ENCODE peak calls at places on chromosomes 2 and 18, in five cellular contexts. L, G, E, P and O are unnamed samples.

GRCh38 chr2:215668329-215668728 is 232.5 kb upstream of the FN1 start:
- DNase-seq in L (no peak), G (no peak), E (no peak), P (no peak), O (no peak)

GRCh38 chr2:27496357-27497287 is at the start of gene GCKR:
- DNase-seq in L (no peak), G (peak), E (peak), P (peak), O (no peak)

GRCh38 chr18:3816601-3817363 is 366.8 kb downstream of the TGIF1 start:
- DNase-seq in L (no peak), G (peak), E (no peak), P (no peak), O (no peak)

GRCh38 chr2:112198780-112199179 is 56.1 kb downstream of the ZC3H8 start:
- DNase-seq in L (no peak), G (no peak), E (no peak), P (no peak), O (no peak)

GRCh38 chr2:19331452-19331851 is 27.0 kb downstream of the OSR1 start:
- DNase-seq in L (no peak), G (no peak), E (no peak), P (no peak), O (no peak)

GRCh38 chr2:65349863-65350262 is 82.5 kb downstream of the SPRED2 start:
- DNase-seq in L (no peak), G (peak), E (peak), P (peak), O (no peak)

GRCh38 chr2:206805922-206806607 is 40.7 kb downstream of the FASTKD2 start:
- DNase-seq in L (no peak), G (no peak), E (no peak), P (no peak), O (no peak)

GRCh38 chr18:77479047-77479446 is 229.4 kb downstream of the GALR1 start:
- DNase-seq in L (no peak), G (no peak), E (no peak), P (no peak), O (no peak)

GRCh38 chr2:17892726-17893534 is 14.5 kb downstream of the KCNS3 start:
- DNase-seq in L (no peak), G (no peak), E (peak), P (peak), O (no peak)

GRCh38 chr18:9796933-9797549 is 88.7 kb upstream of the TXNDC2 start:
- DNase-seq in L (no peak), G (no peak), E (no peak), P (no peak), O (no peak)

DNA sequence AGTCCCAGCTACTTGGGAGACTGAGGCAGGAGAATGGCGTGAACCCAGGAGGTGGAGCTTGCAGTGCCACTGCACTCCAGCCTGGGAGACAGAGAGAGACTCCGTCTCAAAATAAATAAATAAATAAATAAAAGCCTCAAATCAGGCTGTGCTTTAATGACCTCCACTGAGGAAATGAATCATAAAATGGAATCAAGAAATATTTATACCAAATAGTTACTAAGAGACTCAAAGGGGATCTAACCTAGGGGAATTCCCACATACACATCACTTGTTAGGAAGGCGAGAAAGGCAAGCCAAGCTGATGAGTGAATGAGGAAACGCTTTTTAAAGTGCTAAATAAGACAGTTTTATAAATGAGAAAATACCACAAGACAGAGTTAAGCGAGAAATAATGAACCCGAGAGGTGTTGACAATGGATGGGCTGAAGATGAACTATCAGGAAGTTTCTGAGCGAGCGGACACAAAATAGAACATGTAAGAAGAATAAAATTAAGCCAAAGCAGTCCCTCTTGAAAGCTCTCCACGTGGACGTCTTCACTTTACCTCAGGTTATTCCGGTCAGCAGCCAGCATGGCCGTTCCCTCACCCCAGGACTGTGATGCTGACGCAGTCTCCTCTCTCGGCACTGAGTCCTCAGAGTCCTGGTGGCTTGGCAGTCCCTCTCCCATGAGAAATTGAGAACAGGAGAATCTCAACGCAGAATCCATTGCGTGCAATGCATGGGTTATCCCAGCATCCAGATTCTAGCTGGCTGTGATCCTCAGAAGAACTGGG is 22.4 kb downstream of the PXDN start:
- DNase-seq in L (no peak), G (no peak), E (no peak), P (no peak), O (no peak)
- TF ChIP-seq POLR2AphosphoS5 in L (no peak), G (no peak), E (no peak), P (no peak), O (no peak)

GRCh38 chr18:49486959-49487710 is at the start of gene C18orf32:
- DNase-seq in L (peak), G (peak), E (peak), P (peak), O (no peak)
- TF ChIP-seq POLR2A in L (peak), G (peak), E (peak), P (no peak), O (peak)

GRCh38 chr18:68041327-68041726 is 524.8 kb upstream of the DSEL start:
- DNase-seq in L (no peak), G (no peak), E (no peak), P (no peak), O (no peak)
- TF ChIP-seq POLR2AphosphoS5 in L (no peak), G (no peak), E (no peak), P (no peak), O (no peak)

DNA sequence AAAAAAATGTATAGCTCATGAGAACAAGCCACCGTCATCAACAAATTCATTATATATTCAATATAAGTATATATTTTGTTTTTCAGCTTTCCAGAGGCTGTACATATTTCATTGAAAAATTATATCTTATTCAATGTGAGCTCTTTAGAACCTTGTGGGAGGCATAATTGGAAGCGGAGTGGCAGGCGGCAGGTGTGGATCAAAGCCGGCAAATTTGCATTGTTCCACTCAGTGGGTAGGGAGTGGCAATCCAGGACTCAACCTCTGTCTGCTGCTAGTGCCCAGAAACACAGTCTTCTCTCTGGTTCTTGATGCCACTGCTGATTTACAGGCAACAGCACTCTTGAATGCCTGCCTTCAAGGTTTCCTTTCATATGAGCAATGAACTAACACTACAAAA is 46.9 kb downstream of the GCA start:
- DNase-seq in L (no peak), G (no peak), E (no peak), P (no peak), O (no peak)
- TF ChIP-seq POLR2A in L (no peak), G (no peak), E (no peak), P (no peak), O (no peak)